ENCODE peak calls at places on chromosomes 3 and 15, in five cellular contexts. One of them, this sample, is unnamed.

GRCh38 chr3:61268659-61269058 is 17.4 kb upstream of the FHIT start:
- DNase-seq in BJ: no peak
- DNase-seq in HL-60: peak
- DNase-seq in osteocyte: no peak
- DNase-seq in OCI-LY7: no peak
- DNase-seq in this sample: no peak

GRCh38 chr3:95750097-95750496 is 1064.3 kb upstream of the EPHA6 start:
- DNase-seq in BJ: no peak
- DNase-seq in HL-60: no peak
- DNase-seq in osteocyte: no peak
- DNase-seq in OCI-LY7: no peak
- DNase-seq in this sample: no peak

GRCh38 chr3:100813828-100814227 is 104.5 kb downstream of the TFG start:
- DNase-seq in BJ: no peak
- DNase-seq in HL-60: no peak
- DNase-seq in osteocyte: no peak
- DNase-seq in OCI-LY7: no peak
- DNase-seq in this sample: no peak

GRCh38 chr3:72889310-72890165 is 1.7 kb downstream of the GXYLT2 start:
- DNase-seq in BJ: no peak
- DNase-seq in HL-60: no peak
- DNase-seq in osteocyte: no peak
- DNase-seq in OCI-LY7: no peak
- DNase-seq in this sample: peak

GRCh38 chr15:90062023-90062728 is 40.1 kb downstream of the IDH2 start:
- DNase-seq in BJ: no peak
- DNase-seq in HL-60: peak
- DNase-seq in osteocyte: no peak
- DNase-seq in OCI-LY7: peak
- DNase-seq in this sample: peak

GRCh38 chr3:47594792-47595191 is 16.1 kb upstream of the CSPG5 start:
- DNase-seq in BJ: no peak
- DNase-seq in HL-60: no peak
- DNase-seq in osteocyte: no peak
- DNase-seq in OCI-LY7: no peak
- DNase-seq in this sample: no peak

GRCh38 chr3:183013074-183013473 is 32.7 kb upstream of the DCUN1D1 start:
- DNase-seq in BJ: no peak
- DNase-seq in HL-60: no peak
- DNase-seq in osteocyte: no peak
- DNase-seq in OCI-LY7: no peak
- DNase-seq in this sample: no peak

GRCh38 chr15:51318382-51319150 is 19.8 kb downstream of the CYP19A1 start:
- DNase-seq in BJ: no peak
- DNase-seq in HL-60: no peak
- DNase-seq in osteocyte: no peak
- DNase-seq in OCI-LY7: no peak
- DNase-seq in this sample: no peak

GRCh38 chr15:80694624-80695098 is 449 bp upstream of the ABHD17C start:
- DNase-seq in BJ: no peak
- DNase-seq in HL-60: peak
- DNase-seq in osteocyte: no peak
- DNase-seq in OCI-LY7: no peak
- DNase-seq in this sample: peak

GRCh38 chr15:51448592-51449494 is 107.4 kb downstream of the GLDN start:
- DNase-seq in BJ: no peak
- DNase-seq in HL-60: no peak
- DNase-seq in osteocyte: no peak
- DNase-seq in OCI-LY7: no peak
- DNase-seq in this sample: no peak

GRCh38 chr15:53786421-53786820 is 27.0 kb upstream of the WDR72 start:
- DNase-seq in BJ: no peak
- DNase-seq in HL-60: no peak
- DNase-seq in osteocyte: no peak
- DNase-seq in OCI-LY7: no peak
- DNase-seq in this sample: no peak

GRCh38 chr15:75161788-75162414 is 39.8 kb upstream of the C15orf39 start:
- DNase-seq in BJ: no peak
- DNase-seq in HL-60: peak
- DNase-seq in osteocyte: no peak
- DNase-seq in OCI-LY7: no peak
- DNase-seq in this sample: no peak

DNA sequence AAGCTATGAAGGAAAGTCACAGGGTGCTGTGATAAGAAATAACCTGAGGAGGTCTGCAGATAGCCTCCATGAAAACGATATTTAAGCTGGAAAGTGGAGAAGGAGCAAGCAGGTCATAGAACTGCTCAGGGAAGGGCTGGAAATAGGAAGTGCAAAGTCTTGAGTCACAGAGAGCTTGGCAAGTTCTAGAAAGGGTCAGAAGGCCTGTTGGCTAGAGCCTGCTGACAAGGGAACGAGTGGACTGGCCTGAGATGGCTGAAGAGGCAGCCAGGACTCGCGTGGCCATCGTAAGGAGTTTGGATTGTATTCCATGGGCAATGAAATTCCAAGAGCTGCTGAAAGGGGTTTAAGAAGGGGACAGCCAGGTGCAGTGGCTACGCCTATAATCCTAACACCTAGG is 64.7 kb upstream of the IL12A start:
- DNase-seq in BJ: no peak
- DNase-seq in HL-60: no peak
- DNase-seq in osteocyte: no peak
- DNase-seq in OCI-LY7: no peak
- DNase-seq in this sample: no peak
- TF ChIP-seq CTCF in BJ: no peak
- TF ChIP-seq CTCF in HL-60: no peak
- TF ChIP-seq CTCF in osteocyte: no peak
- TF ChIP-seq CTCF in OCI-LY7: no peak
- TF ChIP-seq CTCF in this sample: no peak

DNA sequence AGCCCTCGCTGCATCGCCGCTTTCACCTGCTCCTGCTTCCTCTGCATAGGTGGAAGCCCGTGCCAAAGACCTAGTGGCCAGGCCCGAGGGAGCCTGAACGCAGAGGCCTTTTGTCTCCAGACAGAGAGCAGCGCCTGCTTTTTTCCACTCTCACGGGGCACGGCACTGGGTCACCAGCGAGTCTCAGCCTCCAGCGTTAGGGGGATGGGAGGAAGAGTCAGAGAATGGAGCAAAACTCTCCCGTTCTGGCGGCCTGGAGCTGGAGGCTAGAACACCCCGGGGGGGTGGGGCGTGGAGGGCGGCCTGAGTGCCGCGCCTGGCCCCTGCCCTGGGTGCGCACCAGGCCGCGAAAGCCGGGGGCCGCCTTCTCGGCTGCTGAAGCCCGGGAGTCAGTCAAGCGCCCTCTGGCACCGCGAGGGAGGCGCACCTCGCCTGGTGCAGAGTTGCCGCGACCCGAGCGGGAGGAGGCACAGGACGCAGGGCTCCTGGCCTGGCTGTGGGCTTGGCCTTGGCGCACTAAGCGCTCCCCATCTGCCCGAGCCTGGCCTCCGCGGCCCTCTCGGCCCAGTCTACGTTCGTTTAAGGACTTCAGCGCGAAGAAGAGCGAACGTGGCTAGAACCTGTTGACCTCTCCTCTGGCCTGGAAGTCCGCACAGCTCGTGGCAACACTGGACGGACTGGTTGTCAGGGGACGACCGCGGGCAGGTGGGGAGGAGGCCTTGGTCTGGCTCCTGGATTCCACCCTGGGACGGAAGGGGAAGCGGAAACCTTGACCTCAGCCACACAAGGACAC is 21.5 kb downstream of the NR2F2 start:
- DNase-seq in BJ: no peak
- DNase-seq in HL-60: no peak
- DNase-seq in osteocyte: no peak
- DNase-seq in OCI-LY7: no peak
- DNase-seq in this sample: no peak
- TF ChIP-seq CTCF in BJ: no peak
- TF ChIP-seq CTCF in HL-60: no peak
- TF ChIP-seq CTCF in osteocyte: no peak
- TF ChIP-seq CTCF in OCI-LY7: no peak
- TF ChIP-seq CTCF in this sample: no peak

GRCh38 chr3:146133436-146133835 is 27.5 kb downstream of the PLOD2 start:
- DNase-seq in BJ: no peak
- DNase-seq in HL-60: no peak
- DNase-seq in osteocyte: no peak
- DNase-seq in OCI-LY7: no peak
- DNase-seq in this sample: no peak
- TF ChIP-seq CTCF in BJ: no peak
- TF ChIP-seq CTCF in HL-60: no peak
- TF ChIP-seq CTCF in osteocyte: no peak
- TF ChIP-seq CTCF in OCI-LY7: no peak
- TF ChIP-seq CTCF in this sample: no peak

GRCh38 chr15:65198571-65198970 is 12.7 kb downstream of the CILP start:
- DNase-seq in BJ: no peak
- DNase-seq in HL-60: no peak
- DNase-seq in osteocyte: no peak
- DNase-seq in OCI-LY7: no peak
- DNase-seq in this sample: no peak
- TF ChIP-seq CTCF in BJ: no peak
- TF ChIP-seq CTCF in HL-60: no peak
- TF ChIP-seq CTCF in osteocyte: no peak
- TF ChIP-seq CTCF in OCI-LY7: no peak
- TF ChIP-seq CTCF in this sample: no peak

GRCh38 chr3:52471371-52472238 is 16.2 kb downstream of the NISCH start:
- DNase-seq in BJ: no peak
- DNase-seq in HL-60: peak
- DNase-seq in osteocyte: no peak
- DNase-seq in OCI-LY7: peak
- DNase-seq in this sample: no peak
- TF ChIP-seq CTCF in BJ: peak
- TF ChIP-seq CTCF in HL-60: peak
- TF ChIP-seq CTCF in osteocyte: peak
- TF ChIP-seq CTCF in OCI-LY7: peak
- TF ChIP-seq CTCF in this sample: peak

GRCh38 chr3:139434764-139435291 is 41.5 kb downstream of the RBP2 start:
- DNase-seq in BJ: peak
- DNase-seq in HL-60: no peak
- DNase-seq in osteocyte: no peak
- DNase-seq in OCI-LY7: no peak
- DNase-seq in this sample: no peak
- TF ChIP-seq CTCF in BJ: no peak
- TF ChIP-seq CTCF in HL-60: no peak
- TF ChIP-seq CTCF in osteocyte: no peak
- TF ChIP-seq CTCF in OCI-LY7: no peak
- TF ChIP-seq CTCF in this sample: no peak

DNA sequence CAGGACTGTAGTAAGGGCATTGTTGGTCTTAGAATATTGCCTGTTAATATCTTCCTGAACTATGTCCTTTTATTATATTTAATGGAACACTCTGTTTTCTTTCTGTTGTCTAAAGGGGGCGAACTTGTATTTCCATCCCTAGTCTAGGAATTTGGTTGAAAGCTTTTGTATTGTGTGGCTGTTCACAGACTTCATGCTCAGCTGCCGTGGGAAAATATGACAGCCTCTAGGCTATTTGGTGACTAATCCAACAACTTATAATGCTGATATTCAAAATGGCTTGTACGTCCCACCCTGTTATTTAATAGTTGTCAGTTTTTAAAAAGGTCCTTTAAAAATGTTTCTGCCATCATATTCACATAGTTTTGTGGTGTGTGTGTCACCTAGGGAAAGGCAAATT is 202.6 kb downstream of the KLHL25 start:
- DNase-seq in BJ: peak
- DNase-seq in HL-60: no peak
- DNase-seq in osteocyte: no peak
- DNase-seq in OCI-LY7: no peak
- DNase-seq in this sample: no peak
- TF ChIP-seq CTCF in BJ: peak
- TF ChIP-seq CTCF in HL-60: no peak
- TF ChIP-seq CTCF in osteocyte: peak
- TF ChIP-seq CTCF in OCI-LY7: peak
- TF ChIP-seq CTCF in this sample: peak

GRCh38 chr3:11832964-11833621 is 13.6 kb downstream of the TAMM41 start:
- DNase-seq in BJ: no peak
- DNase-seq in HL-60: no peak
- DNase-seq in osteocyte: no peak
- DNase-seq in OCI-LY7: no peak
- DNase-seq in this sample: no peak

GRCh38 chr3:11835028-11835639 is 11.6 kb downstream of the TAMM41 start:
- DNase-seq in BJ: no peak
- DNase-seq in HL-60: no peak
- DNase-seq in osteocyte: no peak
- DNase-seq in OCI-LY7: peak
- DNase-seq in this sample: no peak
- TF ChIP-seq CTCF in BJ: peak
- TF ChIP-seq CTCF in HL-60: no peak
- TF ChIP-seq CTCF in osteocyte: peak
- TF ChIP-seq CTCF in OCI-LY7: peak
- TF ChIP-seq CTCF in this sample: peak

This sample was measured in DND-41.